ENCODE peak calls at places on chromosomes 7 and 10, in eight cellular contexts. W is ascending aorta, C is GM10248, U is astrocyte of the cerebellum, I is nephron progenitor cell, E is esophagus muscularis mucosa, Q is HCT116, T is endothelial cell. J is an unnamed sample.

GRCh38 chr10:58241346-58241745 is 26.3 kb downstream of the IPMK start:
- DNase-seq in W (no peak), C (no peak), U (peak), I (no peak), E (no peak), Q (no peak), T (no peak), J (no peak)

GRCh38 chr7:143505845-143506244 is 28.2 kb downstream of the TAS2R41 start:
- DNase-seq in W (no peak), C (no peak), U (no peak), I (no peak), E (no peak), Q (no peak), T (no peak), J (no peak)

GRCh38 chr10:79270471-79271246 is 76.6 kb upstream of the PPIF start:
- DNase-seq in W (no peak), C (no peak), U (no peak), I (no peak), E (no peak), Q (no peak), T (no peak), J (no peak)

GRCh38 chr7:111090834-111091233 is at the start of gene LRRN3:
- DNase-seq in W (peak), C (no peak), U (no peak), I (peak), E (no peak), Q (no peak), T (no peak), J (no peak)

GRCh38 chr10:28312572-28312971 is 9.7 kb upstream of the MPP7 start:
- DNase-seq in W (no peak), C (no peak), U (no peak), I (no peak), E (no peak), Q (no peak), T (no peak), J (no peak)

GRCh38 chr7:118259115-118259514 is 34.6 kb downstream of the ANKRD7 start:
- DNase-seq in W (no peak), C (no peak), U (no peak), I (no peak), E (no peak), Q (no peak), T (no peak), J (no peak)

GRCh38 chr7:139108256-139109187 is 998 bp downstream of the ZC3HAV1 start:
- DNase-seq in W (peak), C (peak), U (no peak), I (peak), E (no peak), Q (no peak), T (peak), J (no peak)

GRCh38 chr7:106281919-106282318 is 2.9 kb downstream of the NAMPT start:
- DNase-seq in W (no peak), C (no peak), U (no peak), I (no peak), E (no peak), Q (no peak), T (no peak), J (no peak)

GRCh38 chr7:145106001-145106400 is 270.1 kb upstream of the TPK1 start:
- DNase-seq in W (no peak), C (no peak), U (no peak), I (no peak), E (no peak), Q (no peak), T (no peak), J (no peak)

GRCh38 chr7:6232534-6232933 is 39.9 kb downstream of the CYTH3 start:
- DNase-seq in W (peak), C (no peak), U (no peak), I (no peak), E (no peak), Q (no peak), T (no peak), J (no peak)

GRCh38 chr7:5704534-5704922 is 76.9 kb downstream of the RNF216 start:
- DNase-seq in W (peak), C (peak), U (peak), I (peak), E (peak), Q (peak), T (peak), J (no peak)

GRCh38 chr10:49408437-49409306 is 12.8 kb upstream of the DRGX start:
- DNase-seq in W (no peak), C (no peak), U (no peak), I (no peak), E (no peak), Q (peak), T (no peak), J (no peak)

GRCh38 chr7:55092186-55092976 is 73.6 kb downstream of the EGFR start:
- DNase-seq in W (no peak), C (no peak), U (no peak), I (no peak), E (no peak), Q (no peak), T (no peak), J (no peak)

GRCh38 chr10:42640610-42641229 is 2.4 kb upstream of the ZNF33B start:
- DNase-seq in W (no peak), C (no peak), U (no peak), I (no peak), E (no peak), Q (peak), T (no peak), J (no peak)

GRCh38 chr7:28549998-28550397 is 137.7 kb downstream of the CREB5 start:
- DNase-seq in W (no peak), C (no peak), U (no peak), I (no peak), E (no peak), Q (no peak), T (no peak), J (no peak)

GRCh38 chr10:86190291-86190690 is 176.3 kb downstream of the GRID1 start:
- DNase-seq in W (no peak), C (no peak), U (no peak), I (no peak), E (no peak), Q (no peak), T (no peak), J (no peak)

GRCh38 chr7:122305475-122306319 is 1.1 kb upstream of the FEZF1 start:
- DNase-seq in W (peak), C (no peak), U (no peak), I (peak), E (no peak), Q (peak), T (peak), J (no peak)

GRCh38 chr7:17991866-17992648 is 35.6 kb downstream of the PRPS1L1 start:
- DNase-seq in W (no peak), C (no peak), U (no peak), I (no peak), E (no peak), Q (no peak), T (peak), J (no peak)
- TF ChIP-seq CTCF in W (no peak), C (peak), U (no peak), I (peak), E (peak), Q (peak), T (peak), J (no peak)

GRCh38 chr10:115882021-115882420 is 391.0 kb downstream of the GFRA1 start:
- DNase-seq in W (no peak), C (no peak), U (no peak), I (no peak), E (no peak), Q (no peak), T (no peak), J (no peak)
- TF ChIP-seq CTCF in W (no peak), C (no peak), U (no peak), I (no peak), E (no peak), Q (no peak), T (no peak), J (no peak)

GRCh38 chr7:78539825-78540224 is 741.3 kb downstream of the PHTF2 start:
- DNase-seq in W (no peak), C (no peak), U (no peak), I (no peak), E (no peak), Q (no peak), T (no peak), J (no peak)
- TF ChIP-seq CTCF in W (no peak), C (no peak), U (no peak), I (no peak), E (no peak), Q (no peak), T (no peak), J (no peak)

DNA sequence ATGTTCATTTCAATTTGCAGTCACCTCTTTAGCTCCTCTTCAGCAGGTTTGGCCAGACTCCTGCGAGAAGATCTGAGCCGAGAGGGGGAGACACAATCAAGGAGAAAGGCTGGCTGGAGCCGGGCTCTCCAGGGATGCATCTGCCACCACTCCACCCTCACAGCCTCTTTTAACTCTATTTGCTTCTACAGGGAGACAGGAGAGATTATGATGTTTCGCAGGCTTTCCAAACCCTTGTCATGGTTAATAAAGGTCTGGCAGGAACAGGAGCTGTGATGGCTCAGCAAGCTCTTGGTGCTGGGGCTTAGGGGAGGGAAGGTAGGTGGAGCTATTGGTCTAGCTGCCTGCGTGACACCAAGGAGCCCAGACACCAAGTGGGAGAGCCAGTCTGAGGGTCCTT is 448.1 kb upstream of the PODXL start:
- DNase-seq in W (no peak), C (no peak), U (peak), I (no peak), E (no peak), Q (no peak), T (no peak), J (no peak)
- TF ChIP-seq CTCF in W (peak), C (no peak), U (peak), I (no peak), E (peak), Q (peak), T (no peak), J (peak)

DNA sequence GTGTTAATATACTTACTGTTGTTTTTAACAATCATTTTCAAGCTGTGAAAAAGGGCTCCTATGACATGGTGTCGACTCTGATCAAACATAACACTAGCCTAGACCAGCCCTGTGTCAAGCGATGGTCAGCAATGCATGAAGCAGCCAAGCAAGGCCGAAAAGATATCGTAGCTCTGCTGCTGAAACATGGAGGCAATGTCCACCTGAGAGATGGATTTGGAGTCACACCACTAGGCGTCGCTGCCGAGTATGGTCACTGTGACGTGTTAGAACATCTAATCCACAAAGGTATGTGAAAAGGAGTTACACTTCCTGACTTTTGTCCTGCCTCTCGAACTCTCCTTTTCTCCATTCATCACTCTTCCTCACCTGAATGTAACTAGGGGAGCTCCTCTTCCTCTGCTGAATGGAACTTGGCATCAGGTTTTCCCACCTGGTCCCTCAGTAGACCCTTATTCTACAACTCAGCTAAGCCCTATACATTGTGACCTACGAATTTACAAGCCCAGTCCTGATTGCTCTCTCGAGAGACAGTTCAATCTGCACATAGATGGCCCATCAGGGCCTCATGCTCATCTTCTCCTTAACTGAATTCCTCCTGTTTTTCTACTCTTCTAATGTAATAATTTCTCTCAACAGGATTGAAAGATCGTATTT is 23.0 kb downstream of the ASB15 start:
- DNase-seq in W (no peak), C (peak), U (no peak), I (peak), E (no peak), Q (no peak), T (peak), J (no peak)
- TF ChIP-seq CTCF in W (peak), C (peak), U (peak), I (peak), E (peak), Q (peak), T (peak), J (peak)

DNA sequence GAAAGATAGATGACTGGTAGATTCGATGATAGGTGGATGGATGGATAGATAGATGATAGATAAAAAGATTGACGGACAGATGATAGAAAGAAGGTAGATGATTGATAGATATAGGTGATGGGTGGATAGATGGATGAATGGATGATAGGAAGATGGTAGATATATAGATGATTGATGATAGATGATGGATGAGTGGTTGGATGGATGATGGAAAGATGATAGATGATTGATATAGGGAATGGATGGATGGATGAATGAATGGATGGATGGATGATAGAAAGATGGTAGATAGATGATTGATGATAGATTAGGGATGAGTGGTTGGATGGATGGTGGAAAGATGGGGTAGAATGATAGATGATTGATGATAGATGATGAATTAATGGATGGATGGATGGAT is 80.1 kb downstream of the MICALL2 start:
- DNase-seq in W (no peak), C (no peak), U (no peak), I (no peak), E (no peak), Q (no peak), T (no peak), J (no peak)
- TF ChIP-seq CTCF in W (no peak), C (no peak), U (no peak), I (no peak), E (no peak), Q (no peak), T (no peak), J (no peak)

GRCh38 chr7:15007507-15007906 is 105.0 kb upstream of the DGKB start:
- DNase-seq in W (no peak), C (no peak), U (no peak), I (peak), E (no peak), Q (peak), T (peak), J (no peak)
- TF ChIP-seq CTCF in W (no peak), C (no peak), U (peak), I (peak), E (no peak), Q (no peak), T (no peak), J (peak)